ENCODE peak calls at places on chromosomes 4 and X, in four cellular contexts. P, A, V and J are unnamed samples.

GRCh38 chr4:71732066-71732465 is 51.8 kb downstream of the GC start:
- DNase-seq in A (no peak), P (no peak), V (no peak), J (no peak)

GRCh38 chrX:38985375-38985774 is 184.1 kb downstream of the MID1IP1 start:
- DNase-seq in V (no peak), P (no peak), A (no peak), J (peak; percentile 37)

GRCh38 chr4:104424368-104424921 is 70.2 kb downstream of the CXXC4 start:
- DNase-seq in P (no peak), V (no peak), A (no peak), J (no peak)

GRCh38 chr4:120855307-120856001 is 67.1 kb downstream of the PRDM5 start:
- DNase-seq in P (no peak), V (no peak), A (no peak), J (no peak)

GRCh38 chrX:150148749-150149672 is 210.7 kb upstream of the EOLA2 start:
- DNase-seq in P (no peak), V (no peak), A (no peak), J (no peak)

GRCh38 chr4:134027931-134028330 is 173.7 kb downstream of the PABPC4L start:
- DNase-seq in A (no peak), V (no peak), P (no peak), J (no peak)

GRCh38 chr4:55819634-55820033 is at the start of gene EXOC1L:
- DNase-seq in P (peak; percentile 35), A (no peak), V (no peak), J (peak; percentile 95)

GRCh38 chr4:87566276-87566675 is 37.1 kb upstream of the SPARCL1 start:
- DNase-seq in P (no peak), V (no peak), A (no peak), J (no peak)

GRCh38 chr4:41575665-41576064 is 37.7 kb downstream of the LIMCH1 start:
- DNase-seq in P (no peak), V (no peak), A (no peak), J (no peak)

GRCh38 chr4:173319696-173320095 is 14.5 kb downstream of the HMGB2 start:
- DNase-seq in P (no peak), V (no peak), A (no peak), J (no peak)

GRCh38 chrX:45769919-45770582 is 569.4 kb upstream of the DIPK2B start:
- DNase-seq in V (peak; percentile 81), P (peak; percentile 16), A (peak; percentile 87), J (no peak)

GRCh38 chrX:36908801-36909403 is 99.3 kb upstream of the FAM47C start:
- DNase-seq in P (no peak), A (no peak), V (peak; percentile 3), J (peak; percentile 18)

GRCh38 chr4:13907255-13907751 is 279.8 kb upstream of the BOD1L1 start:
- DNase-seq in P (no peak), V (peak; percentile 89), A (no peak), J (peak; percentile 65)

GRCh38 chr4:146469053-146469452 is 52.7 kb downstream of the SLC10A7 start:
- DNase-seq in V (no peak), A (no peak), P (no peak), J (peak; percentile 6)

GRCh38 chr4:24433515-24434192 is 150.7 kb downstream of the DHX15 start:
- DNase-seq in P (no peak), A (no peak), V (no peak), J (no peak)

GRCh38 chr4:52192697-52193096 is 141.6 kb downstream of the SPATA18 start:
- DNase-seq in P (no peak), V (no peak), A (no peak), J (no peak)

GRCh38 chrX:40005290-40006011 is 92.3 kb downstream of the BCOR start:
- DNase-seq in V (no peak), P (no peak), A (no peak), J (no peak)

GRCh38 chr4:66524778-66525177 is 854.5 kb upstream of the EPHA5 start:
- DNase-seq in A (no peak), V (no peak), P (no peak), J (no peak)

GRCh38 chr4:144575181-144575580 is 70.8 kb upstream of the HHIP start:
- DNase-seq in P (no peak), V (no peak), A (no peak), J (peak; percentile 48)

GRCh38 chr4:11773798-11774197 is 345.1 kb upstream of the HS3ST1 start:
- DNase-seq in V (no peak), A (no peak), P (no peak), J (no peak)

GRCh38 chrX:128807367-128807766 is 715.9 kb downstream of the SMARCA1 start:
- DNase-seq in V (no peak), A (no peak), P (no peak), J (peak; percentile 16)

GRCh38 chr4:40843696-40844095 is 93.9 kb downstream of the NSUN7 start:
- DNase-seq in V (no peak), A (no peak), P (no peak), J (peak; percentile 62)

GRCh38 chrX:71671938-71672337 is 4.6 kb downstream of the LOC101059915 start:
- DNase-seq in P (no peak), V (no peak), A (no peak), J (no peak)

GRCh38 chr4:118034061-118034785 is at the start of gene NDST3:
- DNase-seq in V (peak; percentile 41), P (peak; percentile 64), A (peak; percentile 85), J (peak; percentile 92)

GRCh38 chr4:88600129-88600849 is 8.0 kb downstream of the HERC3 start:
- DNase-seq in V (no peak), A (no peak), P (no peak), J (no peak)

GRCh38 chr4:87949961-87950360 is 25.6 kb upstream of the SPP1 start:
- DNase-seq in V (no peak), A (no peak), P (no peak), J (no peak)

GRCh38 chrX:1249101-1249887 is 19.3 kb upstream of the CSF2RA start:
- DNase-seq in A (no peak), P (peak; percentile 10), V (no peak), J (peak; percentile 97)

GRCh38 chr4:13355036-13355910 is 128.9 kb downstream of the RAB28 start:
- DNase-seq in P (no peak), A (no peak), V (no peak), J (no peak)

GRCh38 chr4:164876680-164877324 is at the start of gene APELA:
- DNase-seq in A (no peak), P (no peak), V (peak; percentile 2), J (peak; percentile 45)

GRCh38 chrX:123504047-123504446 is 228.8 kb downstream of the THOC2 start:
- DNase-seq in P (no peak), V (no peak), A (no peak), J (no peak)

GRCh38 chrX:22486326-22486725 is 213.6 kb downstream of the CBLL2 start:
- DNase-seq in P (no peak), V (no peak), A (no peak), J (no peak)

GRCh38 chrX:54248309-54248708 is 65.3 kb upstream of the FAM120C start:
- DNase-seq in V (peak; percentile 27), A (no peak), P (no peak), J (peak; percentile 18)

GRCh38 chr4:23005691-23006090 is 313.0 kb downstream of the GBA3 start:
- DNase-seq in A (no peak), V (no peak), P (no peak), J (no peak)

GRCh38 chrX:24990585-24990984 is 25.2 kb downstream of the ARX start:
- DNase-seq in V (no peak), P (no peak), A (no peak), J (peak; percentile 26)

GRCh38 chr4:127669691-127670090 is 36.9 kb downstream of the INTU start:
- DNase-seq in V (no peak), A (no peak), P (no peak), J (no peak)

GRCh38 chr4:130659314-130659713 is 1563.4 kb downstream of the C4orf33 start:
- DNase-seq in P (no peak), A (no peak), V (no peak), J (no peak)

GRCh38 chr4:37795796-37796195 is 30.7 kb upstream of the PGM2 start:
- DNase-seq in P (no peak), V (no peak), A (no peak), J (no peak)

GRCh38 chr4:112895785-112896184 is 153.7 kb upstream of the ANK2 start:
- DNase-seq in V (no peak), A (no peak), P (peak; percentile 16), J (peak; percentile 64)

GRCh38 chr4:53507671-53508286 is 83.5 kb downstream of the LNX1 start:
- DNase-seq in A (no peak), P (no peak), V (peak; percentile 25), J (no peak)